ENCODE peak calls at places on chromosomes 3 and 15, in five cellular contexts. G, R, F, Z and A are unnamed samples.

GRCh38 chr3:148066787-148067186 is 630.9 kb upstream of the AGTR1 start:
- DNase-seq in G (no peak), R (no peak), F (no peak), Z (no peak), A (no peak)

GRCh38 chr3:101195951-101196713 is 124.2 kb downstream of the IMPG2 start:
- DNase-seq in G (peak; percentile 20), R (peak; percentile 10), F (no peak), Z (no peak), A (no peak)

GRCh38 chr15:79349526-79349925 is 38.6 kb downstream of the TMED3 start:
- DNase-seq in G (no peak), R (peak; percentile 33), F (no peak), Z (no peak), A (no peak)

GRCh38 chr3:17874630-17875029 is 132.2 kb upstream of the TBC1D5 start:
- DNase-seq in G (no peak), R (no peak), F (no peak), Z (no peak), A (no peak)

GRCh38 chr15:41985236-41986160 is 13.1 kb upstream of the EHD4 start:
- DNase-seq in G (no peak), R (no peak), F (no peak), Z (no peak), A (no peak)

GRCh38 chr3:17195192-17195611 is 310.4 kb downstream of the PLCL2 start:
- DNase-seq in G (no peak), R (no peak), F (no peak), Z (peak; percentile 79), A (no peak)

GRCh38 chr15:67834249-67834592 is 5.6 kb downstream of the RNU6-1 start:
- DNase-seq in G (no peak), R (no peak), F (no peak), Z (no peak), A (no peak)

GRCh38 chr3:13878711-13879101 is 1.2 kb downstream of the WNT7A start:
- DNase-seq in G (no peak), R (peak; percentile 69), F (no peak), Z (no peak), A (no peak)

GRCh38 chr15:69450968-69451695 is 1.5 kb upstream of the RPLP1 start:
- DNase-seq in G (peak; percentile 53), R (no peak), F (no peak), Z (no peak), A (no peak)

GRCh38 chr15:70503073-70503745 is 260.1 kb downstream of the UACA start:
- DNase-seq in G (no peak), R (no peak), F (no peak), Z (no peak), A (no peak)

GRCh38 chr3:127580327-127581060 is 10.0 kb downstream of the TPRA1 start:
- DNase-seq in G (no peak), R (no peak), F (no peak), Z (no peak), A (no peak)

GRCh38 chr3:64133272-64133671 is 92.0 kb downstream of the PRICKLE2 start:
- DNase-seq in G (no peak), R (peak; percentile 48), F (no peak), Z (no peak), A (no peak)

GRCh38 chr15:96002890-96003859 is 327.3 kb upstream of the NR2F2 start:
- DNase-seq in G (no peak), R (no peak), F (no peak), Z (no peak), A (no peak)
- TF ChIP-seq POLR2AphosphoS5 in G (no peak), R (no peak), F (no peak), Z (no peak), A (no peak)

DNA sequence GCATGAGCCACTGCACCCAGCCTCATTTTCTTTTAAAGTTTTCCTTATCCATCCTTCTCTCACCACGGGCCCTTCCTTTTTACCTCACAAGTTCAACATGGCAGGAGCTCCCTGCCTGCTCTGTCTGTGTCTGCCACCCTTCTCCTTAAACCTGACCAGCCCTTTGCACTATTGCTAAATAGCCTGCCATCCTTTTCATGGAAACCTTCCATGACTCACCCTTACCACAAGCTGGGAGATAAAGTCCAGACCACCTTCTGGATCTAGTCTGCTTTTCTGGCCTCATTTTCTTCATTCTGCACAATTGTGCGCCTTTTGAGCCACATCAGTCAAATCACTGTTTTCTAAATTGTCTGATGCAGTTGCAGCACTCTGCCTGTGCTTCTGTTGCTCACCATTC is 8.9 kb downstream of the PARP14 start:
- DNase-seq in G (peak; percentile 58), R (no peak), F (no peak), Z (no peak), A (no peak)
- TF ChIP-seq GABPA in G (no peak), R (no peak), F (no peak), Z (no peak), A (no peak)

GRCh38 chr3:165451671-165452070 is 255.5 kb upstream of the SLITRK3 start:
- DNase-seq in G (no peak), R (no peak), F (no peak), Z (no peak), A (no peak)
- TF ChIP-seq REST in G (no peak), R (no peak), F (no peak), Z (no peak), A (no peak)

GRCh38 chr3:196073188-196073838 is 8.6 kb downstream of the TFRC start:
- DNase-seq in G (peak; percentile 40), R (peak; percentile 77), F (peak; percentile 41), Z (peak; percentile 50), A (no peak)
- TF ChIP-seq POLR2AphosphoS5 in G (no peak), R (no peak), F (no peak), Z (peak; percentile 55), A (peak; percentile 25)

DNA sequence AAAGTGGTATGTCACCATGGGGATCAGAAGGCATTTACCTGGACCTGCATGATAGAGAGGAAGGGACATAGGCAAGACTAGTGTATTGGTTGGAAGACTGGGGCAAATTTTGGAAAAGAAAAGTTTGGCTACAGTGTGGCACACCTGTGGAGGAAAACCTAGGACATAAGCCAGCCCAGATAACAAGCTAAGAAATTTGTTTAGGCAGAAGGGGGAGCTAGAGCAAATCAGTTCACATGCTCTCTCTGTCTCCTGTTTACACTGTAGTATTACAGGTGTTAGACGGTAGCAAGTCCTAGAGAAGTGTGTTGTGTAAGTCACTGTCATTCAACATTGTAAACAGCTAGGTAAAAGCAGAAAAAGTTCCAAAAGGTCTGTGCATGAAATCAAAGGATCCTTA is 11.9 kb upstream of the ALDH1A2 start:
- DNase-seq in G (peak; percentile 12), R (no peak), F (no peak), Z (no peak), A (no peak)
- TF ChIP-seq GABPA in G (no peak), R (no peak), F (no peak), Z (no peak), A (no peak)

GRCh38 chr3:39291903-39292329 is 12.1 kb upstream of the CX3CR1 start:
- DNase-seq in G (peak; percentile 50), R (peak; percentile 76), F (peak; percentile 83), Z (no peak), A (peak; percentile 73)

GRCh38 chr3:39288300-39288808 is 8.5 kb upstream of the CX3CR1 start:
- DNase-seq in G (peak; percentile 74), R (peak; percentile 92), F (peak; percentile 94), Z (peak; percentile 95), A (peak; percentile 64)

GRCh38 chr3:39289107-39289506 is 9.3 kb upstream of the CX3CR1 start:
- DNase-seq in G (no peak), R (no peak), F (no peak), Z (no peak), A (no peak)

GRCh38 chr3:39287859-39288221 is 8.0 kb upstream of the CX3CR1 start:
- DNase-seq in G (no peak), R (no peak), F (no peak), Z (no peak), A (no peak)

DNA sequence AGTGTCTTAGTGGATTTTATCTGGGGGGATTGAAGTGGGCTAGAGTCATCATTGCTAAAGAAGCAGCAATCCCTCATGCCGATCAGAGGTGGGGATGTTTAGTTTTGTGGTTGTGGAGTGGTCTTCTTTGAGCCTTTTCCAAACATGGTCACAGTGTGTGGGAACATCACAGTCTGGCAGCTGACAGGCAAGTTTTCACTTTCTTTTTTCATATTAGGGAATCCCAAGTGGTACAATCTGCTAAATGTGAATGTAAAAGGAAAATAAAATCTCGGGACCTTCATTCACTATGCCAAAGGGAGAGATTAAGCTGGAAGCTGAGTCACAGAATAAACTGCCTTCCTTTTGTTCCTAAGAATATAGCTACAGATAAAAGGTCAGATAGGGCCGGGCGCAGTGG is 10.4 kb upstream of the CX3CR1 start:
- DNase-seq in G (no peak), R (no peak), F (no peak), Z (no peak), A (no peak)
- TF ChIP-seq REST in G (no peak), R (no peak), F (no peak), Z (no peak), A (no peak)

GRCh38 chr3:23685484-23686258 is 120.1 kb upstream of the UBE2E1 start:
- DNase-seq in G (peak; percentile 72), R (peak; percentile 65), F (peak; percentile 53), Z (no peak), A (no peak)
- TF ChIP-seq POLR2AphosphoS5 in G (no peak), R (peak; percentile 84), F (no peak), Z (no peak), A (no peak)

DNA sequence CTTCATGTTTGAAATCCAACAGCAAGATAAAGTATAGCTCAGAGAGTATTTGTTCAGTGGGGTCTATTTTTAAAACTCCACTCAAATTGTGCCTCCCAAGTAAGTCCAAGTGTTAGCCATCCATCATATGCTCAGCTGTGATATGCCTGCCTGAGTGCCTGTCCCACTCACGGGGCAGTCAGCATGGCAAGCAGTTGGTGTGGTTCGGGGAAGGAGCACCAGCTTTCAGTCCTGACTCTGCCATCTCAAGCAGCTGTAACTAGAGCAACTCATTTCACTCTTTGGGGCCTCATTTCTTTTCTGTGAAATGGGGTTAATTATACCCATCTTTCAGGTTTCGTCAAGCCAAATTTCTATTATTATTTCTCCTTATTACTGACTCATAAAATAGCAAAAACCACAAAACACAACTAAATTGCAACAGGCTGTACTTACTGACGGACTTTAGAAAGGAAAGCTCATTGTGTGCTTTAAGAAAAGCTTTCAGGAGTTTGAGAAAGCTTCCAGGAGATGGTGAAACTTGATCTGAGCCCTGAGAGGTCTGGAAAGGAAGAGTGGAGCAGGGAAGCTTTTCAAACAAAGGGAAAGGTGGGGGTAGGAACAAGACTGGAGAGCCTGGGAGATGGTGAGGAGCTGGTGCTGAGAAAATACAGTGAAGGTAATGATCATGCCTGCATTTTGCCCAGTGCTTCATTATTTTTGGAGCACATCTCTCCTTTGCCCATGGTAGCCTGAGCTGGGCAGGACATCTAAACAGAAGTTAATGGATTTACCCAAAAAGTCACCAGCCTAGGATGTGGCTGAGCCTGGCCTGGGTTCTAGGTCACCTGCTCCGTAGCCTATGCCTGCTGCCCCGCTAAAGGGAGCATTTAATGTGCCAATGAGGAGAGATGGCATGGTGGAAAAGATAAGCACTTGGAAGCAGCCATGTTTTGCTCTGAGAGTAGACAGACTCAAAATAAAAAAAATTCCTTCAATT is 42.1 kb upstream of the RHO start:
- DNase-seq in G (no peak), R (no peak), F (no peak), Z (peak; percentile 7), A (no peak)
- TF ChIP-seq GABPA in G (no peak), R (no peak), F (no peak), Z (no peak), A (no peak)

GRCh38 chr15:66151809-66152208 is 101.7 kb downstream of the MEGF11 start:
- DNase-seq in G (no peak), R (peak; percentile 50), F (no peak), Z (no peak), A (no peak)
- TF ChIP-seq REST in G (no peak), R (no peak), F (no peak), Z (no peak), A (no peak)